ENCODE peak calls at places on chromosomes 1 and 21, in four cellular contexts. J, P, Z and O are unnamed samples.

GRCh38 chr1:26541816-26542711 is 12.5 kb downstream of the RPS6KA1 start:
- DNase-seq in J (peak), P (peak), Z (no peak), O (no peak)

GRCh38 chr1:9615316-9616063 is 26.8 kb downstream of the TMEM201 start:
- DNase-seq in J (peak), P (no peak), Z (peak), O (no peak)

GRCh38 chr1:51303751-51304196 is 26.6 kb downstream of the TTC39A start:
- DNase-seq in J (peak), P (no peak), Z (no peak), O (no peak)

GRCh38 chr21:42527489-42528158 is 14.0 kb downstream of the SLC37A1 start:
- DNase-seq in J (no peak), P (no peak), Z (no peak), O (peak)

GRCh38 chr21:45304161-45304830 is 16.6 kb upstream of the POFUT2 start:
- DNase-seq in J (no peak), P (peak), Z (no peak), O (no peak)

GRCh38 chr1:87513270-87513669 is 184.6 kb downstream of the LMO4 start:
- DNase-seq in J (no peak), P (no peak), Z (no peak), O (no peak)

GRCh38 chr1:41365320-41365633 is 4.0 kb downstream of the FOXO6 start:
- DNase-seq in J (no peak), P (no peak), Z (no peak), O (no peak)

GRCh38 chr1:221878134-221878533 is 136.2 kb upstream of the DUSP10 start:
- DNase-seq in J (no peak), P (no peak), Z (no peak), O (no peak)

GRCh38 chr1:165257969-165258459 is 98.5 kb downstream of the LMX1A start:
- DNase-seq in J (peak), P (peak), Z (peak), O (peak)

GRCh38 chr1:18475234-18475633 is 5.5 kb upstream of the KLHDC7A start:
- DNase-seq in J (no peak), P (no peak), Z (no peak), O (no peak)

GRCh38 chr1:64006276-64007051 is 197.0 kb upstream of the UBE2U start:
- DNase-seq in J (peak), P (no peak), Z (peak), O (peak)

GRCh38 chr21:20537162-20537561 is 461.0 kb upstream of the NCAM2 start:
- DNase-seq in J (no peak), P (no peak), Z (no peak), O (no peak)

GRCh38 chr1:93672069-93672468 is 9.6 kb downstream of the BCAR3 start:
- DNase-seq in J (peak), P (peak), Z (no peak), O (no peak)

GRCh38 chr1:77539510-77540142 is 142.8 kb downstream of the ZZZ3 start:
- DNase-seq in J (no peak), P (no peak), Z (peak), O (no peak)

GRCh38 chr1:232968965-232969364 is 18.6 kb downstream of the NTPCR start:
- DNase-seq in J (peak), P (no peak), Z (no peak), O (peak)

GRCh38 chr1:210523830-210524229 is 195.1 kb downstream of the HHAT start:
- DNase-seq in J (no peak), P (no peak), Z (no peak), O (no peak)

GRCh38 chr1:82411604-82412003 is 610.9 kb downstream of the ADGRL2 start:
- DNase-seq in J (no peak), P (no peak), Z (no peak), O (no peak)

GRCh38 chr1:168921514-168922106 is 184.9 kb upstream of the ATP1B1 start:
- DNase-seq in J (no peak), P (no peak), Z (no peak), O (no peak)

GRCh38 chr1:44260792-44261474 is 47.7 kb downstream of the DMAP1 start:
- DNase-seq in J (no peak), P (no peak), Z (no peak), O (peak)

GRCh38 chr1:198669023-198669698 is 30.3 kb downstream of the PTPRC start:
- DNase-seq in J (peak), P (no peak), Z (no peak), O (no peak)

GRCh38 chr1:169509354-169509753 is 23.6 kb upstream of the SLC19A2 start:
- DNase-seq in J (no peak), P (no peak), Z (no peak), O (no peak)

GRCh38 chr1:12548279-12549105 is 69.5 kb downstream of the DHRS3 start:
- DNase-seq in J (no peak), P (peak), Z (no peak), O (no peak)